ENCODE peak calls at places on chromosome 10, in six cellular contexts. S is A549, R is ovary, K is body of pancreas, A is GM12878, M is heart left ventricle. C is an unnamed sample.

GRCh38 chr10:100403734-100404133 is 56.7 kb downstream of the SCD start:
- DNase-seq in S (no peak), R (no peak), K (no peak), A (no peak), M (no peak), C (no peak)

GRCh38 chr10:118698421-118698820 is 56.3 kb downstream of the CACUL1 start:
- DNase-seq in S (peak; percentile 11), R (no peak), K (no peak), A (peak; percentile 80), M (no peak), C (peak; percentile 40)

GRCh38 chr10:1418031-1418550 is 319.2 kb downstream of the ADARB2 start:
- DNase-seq in S (no peak), R (no peak), K (no peak), A (no peak), M (no peak), C (no peak)

GRCh38 chr10:63825111-63825510 is 303.9 kb downstream of the REEP3 start:
- DNase-seq in S (no peak), R (no peak), K (no peak), A (no peak), M (no peak), C (no peak)

GRCh38 chr10:72563327-72563932 is 62.4 kb downstream of the MICU1 start:
- DNase-seq in S (no peak), R (no peak), K (no peak), A (peak; percentile 69), M (no peak), C (no peak)

GRCh38 chr10:52956861-52957260 is 184.3 kb upstream of the MBL2 start:
- DNase-seq in S (no peak), R (no peak), K (no peak), A (no peak), M (no peak), C (no peak)

GRCh38 chr10:4767033-4767814 is 58.8 kb upstream of the AKR1E2 start:
- DNase-seq in S (peak; percentile 13), R (peak; percentile 36), K (no peak), A (no peak), M (no peak), C (peak; percentile 42)

GRCh38 chr10:91090761-91091529 is 129.5 kb upstream of the PCGF5 start:
- DNase-seq in S (no peak), R (no peak), K (no peak), A (no peak), M (no peak), C (no peak)

GRCh38 chr10:5504146-5505072 is 5.0 kb upstream of the CALML5 start:
- DNase-seq in S (no peak), R (no peak), K (no peak), A (no peak), M (no peak), C (no peak)

GRCh38 chr10:127278001-127278400 is 81.6 kb upstream of the INSYN2A start:
- DNase-seq in S (no peak), R (no peak), K (no peak), A (no peak), M (no peak), C (no peak)

GRCh38 chr10:93678805-93679587 is 23.4 kb downstream of the FRA10AC1 start:
- DNase-seq in S (no peak), R (no peak), K (no peak), A (no peak), M (no peak), C (no peak)

GRCh38 chr10:93678386-93678785 is 24.0 kb downstream of the FRA10AC1 start:
- DNase-seq in S (no peak), R (no peak), K (no peak), A (no peak), M (no peak), C (no peak)

GRCh38 chr10:93680414-93681047 is 21.9 kb downstream of the FRA10AC1 start:
- DNase-seq in S (peak; percentile 40), R (no peak), K (no peak), A (no peak), M (no peak), C (no peak)
- TF ChIP-seq CTCF in S (peak; percentile 89), R (no peak), K (peak; percentile 50), A (no peak), M (peak; percentile 44), C (no peak)

GRCh38 chr10:45454859-45455258 is 80.8 kb downstream of the ALOX5 start:
- DNase-seq in S (no peak), R (no peak), K (no peak), A (no peak), M (no peak), C (no peak)
- TF ChIP-seq POLR2A in S (no peak), R (no peak), K (no peak), A (no peak), M (no peak), C (no peak)

GRCh38 chr10:123434435-123435039 is 231.6 kb upstream of the GPR26 start:
- DNase-seq in S (no peak), R (no peak), K (no peak), A (no peak), M (no peak), C (no peak)

GRCh38 chr10:123429631-123430257 is 236.4 kb upstream of the GPR26 start:
- DNase-seq in S (no peak), R (no peak), K (no peak), A (no peak), M (no peak), C (no peak)

GRCh38 chr10:123428302-123428701 is 237.9 kb upstream of the GPR26 start:
- DNase-seq in S (no peak), R (no peak), K (no peak), A (no peak), M (no peak), C (no peak)

DNA sequence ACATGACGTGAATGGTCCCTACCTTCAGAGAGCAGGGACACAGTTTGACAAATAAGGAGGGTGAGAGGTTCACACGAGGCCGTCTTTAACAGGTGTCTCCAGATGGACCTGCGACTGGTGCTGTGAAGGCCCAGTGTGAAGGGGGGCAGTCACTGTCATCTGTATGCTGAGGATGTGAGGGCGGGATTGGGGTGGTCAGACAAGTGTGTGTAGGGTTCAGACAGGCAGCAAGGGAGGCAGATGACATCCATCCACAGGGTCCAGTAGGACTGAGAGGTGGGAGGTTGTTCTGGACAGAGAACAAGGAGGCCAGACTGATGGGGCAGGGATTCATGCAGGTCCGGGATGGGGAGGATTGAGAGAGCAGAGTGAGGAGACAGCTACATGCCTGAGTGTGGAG is 232.6 kb upstream of the GPR26 start:
- DNase-seq in S (no peak), R (no peak), K (no peak), A (no peak), M (no peak), C (no peak)
- H3K4me1 ChIP-seq in S (no peaks in the 10 kb centered on the region), R (no peaks in the 10 kb centered on the region), K (peaks cover 4% of the 10 kb centered on the region), A (no peaks in the 10 kb centered on the region), M (no peaks in the 10 kb centered on the region), C (no peaks in the 10 kb centered on the region)

DNA sequence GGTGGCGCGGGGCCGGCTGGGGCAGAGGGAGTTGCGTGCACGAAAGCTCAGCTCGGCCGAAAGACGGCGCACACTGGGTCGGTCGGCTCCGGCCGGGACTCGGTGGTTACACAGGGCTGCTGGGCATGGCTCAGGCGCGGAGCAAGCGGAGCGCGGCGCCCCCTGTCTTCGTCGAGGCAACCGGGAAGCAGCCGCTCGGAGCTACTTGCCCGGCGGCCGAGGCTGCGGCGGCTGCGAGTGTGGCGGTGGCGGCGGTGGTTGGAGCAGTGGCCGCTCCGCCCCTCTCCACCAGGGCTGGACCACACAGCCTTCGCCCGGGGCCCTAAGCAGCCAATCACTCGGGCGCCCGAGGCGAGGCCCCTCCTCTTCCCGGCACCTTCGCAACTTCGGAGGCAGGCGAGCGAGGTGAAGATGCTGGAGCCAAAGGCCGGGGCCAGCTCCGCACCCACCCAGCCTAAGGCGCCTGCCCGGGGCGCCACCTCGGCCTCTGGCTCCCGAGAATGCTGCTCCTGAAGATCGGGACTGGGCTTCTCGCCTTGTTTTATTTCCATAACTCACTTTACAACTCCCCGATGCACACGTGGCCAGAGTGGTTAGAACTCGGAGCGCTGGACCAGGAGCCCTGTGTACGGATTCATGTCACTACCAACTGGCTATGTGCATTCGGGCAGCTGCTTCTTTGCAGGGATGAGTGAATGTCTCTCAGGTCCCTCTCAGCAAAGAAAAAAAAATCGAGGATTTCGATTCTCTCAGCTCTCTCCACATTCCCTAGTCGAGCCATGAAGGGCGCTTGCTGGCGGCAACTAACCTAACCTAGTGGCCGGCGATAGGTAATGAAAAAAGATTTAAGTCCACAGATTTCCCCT is at the start of gene TLL2:
- DNase-seq in S (peak; percentile 85), R (peak; percentile 78), K (peak; percentile 87), A (no peak), M (peak; percentile 92), C (peak; percentile 88)
- TF ChIP-seq CTCF in S (peak; percentile 52), R (peak; percentile 77), K (peak; percentile 74), A (peak; percentile 54), M (peak; percentile 97), C (peak; percentile 65)

DNA sequence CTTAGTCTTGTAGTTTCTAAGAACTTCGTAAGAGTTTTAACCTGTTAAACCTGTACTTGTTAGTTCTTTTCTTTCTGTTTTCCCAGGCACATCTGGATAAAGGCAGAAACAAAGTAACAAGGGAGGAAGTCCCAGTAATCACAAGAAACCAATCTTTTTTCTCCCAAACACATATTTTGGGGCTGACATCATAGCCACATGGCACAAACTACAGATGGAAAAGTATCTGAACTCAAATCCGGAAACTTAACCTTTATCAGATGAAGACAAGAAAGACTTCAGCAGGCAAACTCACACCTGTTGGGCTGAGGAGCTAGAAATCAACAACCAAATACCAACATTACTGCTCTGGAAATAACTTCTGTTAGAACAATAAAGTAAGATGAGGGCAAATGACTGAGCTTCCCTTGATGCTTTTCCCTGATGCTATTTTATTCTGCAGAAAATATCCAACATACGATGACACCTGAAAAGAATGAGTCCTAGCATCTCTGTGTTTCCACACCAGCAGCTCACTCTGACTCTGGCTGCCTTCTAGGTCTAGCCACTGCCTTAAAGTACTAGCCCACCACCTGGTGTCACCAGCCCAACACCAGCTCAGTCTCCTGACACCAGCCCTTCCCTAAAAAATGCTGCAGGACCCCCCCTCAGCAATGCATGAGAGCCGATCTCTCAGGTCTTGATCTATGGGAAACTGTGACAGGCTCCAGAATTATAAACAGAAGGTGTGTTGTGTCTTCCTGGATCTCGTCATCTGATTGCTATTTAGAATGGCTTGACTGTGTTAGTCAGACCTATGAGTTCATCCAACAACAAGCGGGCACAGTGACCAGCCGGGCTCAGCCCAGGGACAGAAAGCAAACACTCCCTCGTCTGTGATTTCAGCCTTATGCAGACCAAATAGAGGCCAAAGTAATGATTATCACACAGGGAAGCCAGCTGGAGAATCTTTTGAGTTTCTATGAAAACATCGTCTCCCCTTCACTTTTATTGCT is 66.8 kb downstream of the CUBN start:
- DNase-seq in S (peak; percentile 58), R (peak; percentile 46), K (peak; percentile 35), A (no peak), M (peak; percentile 48), C (peak; percentile 58)
- TF ChIP-seq POLR2A in S (no peak), R (no peak), K (no peak), A (no peak), M (no peak), C (no peak)

C was measured in testis.